ENCODE peak calls at places on chromosomes 2 and 18, in five cellular contexts. One of them, this sample, is unnamed.

GRCh38 chr2:227884511-227884947 is 13.1 kb downstream of the DAW1 start:
- DNase-seq in K562: peak
- DNase-seq in HEK293T: peak
- DNase-seq in HepG2: peak
- DNase-seq in SK-N-SH: peak
- DNase-seq in this sample: no peak

GRCh38 chr2:219453691-219454131 is 19.1 kb downstream of the SPEG start:
- DNase-seq in K562: no peak
- DNase-seq in HEK293T: no peak
- DNase-seq in HepG2: no peak
- DNase-seq in SK-N-SH: peak
- DNase-seq in this sample: no peak

GRCh38 chr2:175811966-175812365 is 190.1 kb downstream of the LNPK start:
- DNase-seq in K562: no peak
- DNase-seq in HEK293T: no peak
- DNase-seq in HepG2: no peak
- DNase-seq in SK-N-SH: no peak
- DNase-seq in this sample: no peak

GRCh38 chr18:67199993-67200617 is 316.4 kb downstream of the DSEL start:
- DNase-seq in K562: peak
- DNase-seq in HEK293T: peak
- DNase-seq in HepG2: peak
- DNase-seq in SK-N-SH: peak
- DNase-seq in this sample: peak

GRCh38 chr2:201420442-201421113 is 30.7 kb downstream of the TRAK2 start:
- DNase-seq in K562: no peak
- DNase-seq in HEK293T: no peak
- DNase-seq in HepG2: no peak
- DNase-seq in SK-N-SH: no peak
- DNase-seq in this sample: no peak

GRCh38 chr2:138373993-138374408 is 127.6 kb upstream of the SPOPL start:
- DNase-seq in K562: peak
- DNase-seq in HEK293T: peak
- DNase-seq in HepG2: peak
- DNase-seq in SK-N-SH: peak
- DNase-seq in this sample: peak

GRCh38 chr2:202429164-202429980 is 53.2 kb downstream of the BMPR2 start:
- DNase-seq in K562: no peak
- DNase-seq in HEK293T: no peak
- DNase-seq in HepG2: no peak
- DNase-seq in SK-N-SH: no peak
- DNase-seq in this sample: no peak

GRCh38 chr2:190334479-190335224 is 8.7 kb upstream of the INPP1 start:
- DNase-seq in K562: peak
- DNase-seq in HEK293T: no peak
- DNase-seq in HepG2: peak
- DNase-seq in SK-N-SH: no peak
- DNase-seq in this sample: no peak

GRCh38 chr2:177397501-177398289 is 5.1 kb downstream of the AGPS start:
- DNase-seq in K562: no peak
- DNase-seq in HEK293T: no peak
- DNase-seq in HepG2: peak
- DNase-seq in SK-N-SH: no peak
- DNase-seq in this sample: no peak

GRCh38 chr2:45260946-45261345 is 251.7 kb upstream of the SIX2 start:
- DNase-seq in K562: no peak
- DNase-seq in HEK293T: no peak
- DNase-seq in HepG2: no peak
- DNase-seq in SK-N-SH: no peak
- DNase-seq in this sample: no peak

GRCh38 chr2:60097298-60097697 is 456.2 kb downstream of the BCL11A start:
- DNase-seq in K562: no peak
- DNase-seq in HEK293T: no peak
- DNase-seq in HepG2: no peak
- DNase-seq in SK-N-SH: no peak
- DNase-seq in this sample: no peak

GRCh38 chr2:118046628-118047210 is 32.8 kb upstream of the CCDC93 start:
- DNase-seq in K562: peak
- DNase-seq in HEK293T: peak
- DNase-seq in HepG2: peak
- DNase-seq in SK-N-SH: peak
- DNase-seq in this sample: no peak

GRCh38 chr2:198309673-198310280 is 505.4 kb downstream of the PLCL1 start:
- DNase-seq in K562: peak
- DNase-seq in HEK293T: peak
- DNase-seq in HepG2: peak
- DNase-seq in SK-N-SH: peak
- DNase-seq in this sample: no peak

GRCh38 chr2:98479959-98480524 is 35.4 kb downstream of the INPP4A start:
- DNase-seq in K562: no peak
- DNase-seq in HEK293T: no peak
- DNase-seq in HepG2: no peak
- DNase-seq in SK-N-SH: peak
- DNase-seq in this sample: no peak

DNA sequence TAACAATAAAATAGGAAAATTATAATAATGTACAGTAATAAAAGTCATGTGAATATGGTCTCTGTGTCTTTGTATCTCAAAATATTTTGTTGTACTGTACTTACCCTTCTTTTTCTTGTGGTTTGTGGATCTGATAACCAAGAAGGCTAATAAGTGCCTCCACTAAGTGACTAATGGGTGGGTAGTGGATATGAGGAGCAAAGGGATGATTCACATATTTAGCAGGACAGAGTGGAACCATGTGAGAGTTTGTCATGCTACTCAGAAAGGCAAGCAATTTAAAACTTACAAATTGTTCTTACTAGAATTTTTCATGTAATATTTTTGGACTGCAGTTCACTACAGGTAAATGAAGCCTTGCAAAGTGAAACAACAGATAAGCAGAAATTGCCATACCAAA is 1241.2 kb upstream of the CDH2 start:
- DNase-seq in K562: no peak
- DNase-seq in HEK293T: no peak
- DNase-seq in HepG2: no peak
- DNase-seq in SK-N-SH: no peak
- DNase-seq in this sample: no peak
- TF ChIP-seq FOXM1 in K562: no peak
- TF ChIP-seq FOXM1 in HEK293T: no peak
- TF ChIP-seq FOXM1 in HepG2: no peak
- TF ChIP-seq FOXM1 in SK-N-SH: no peak
- TF ChIP-seq FOXM1 in this sample: no peak

GRCh38 chr2:2075866-2076265 is 255.2 kb downstream of the MYT1L start:
- DNase-seq in K562: no peak
- DNase-seq in HEK293T: no peak
- DNase-seq in HepG2: no peak
- DNase-seq in SK-N-SH: no peak
- DNase-seq in this sample: no peak
- TF ChIP-seq FOXM1 in K562: no peak
- TF ChIP-seq FOXM1 in HEK293T: no peak
- TF ChIP-seq FOXM1 in HepG2: no peak
- TF ChIP-seq FOXM1 in SK-N-SH: no peak
- TF ChIP-seq FOXM1 in this sample: no peak

GRCh38 chr2:127737892-127738291 is 36.6 kb downstream of the SFT2D3 start:
- DNase-seq in K562: no peak
- DNase-seq in HEK293T: no peak
- DNase-seq in HepG2: no peak
- DNase-seq in SK-N-SH: no peak
- DNase-seq in this sample: no peak
- TF ChIP-seq FOXM1 in K562: no peak
- TF ChIP-seq FOXM1 in HEK293T: no peak
- TF ChIP-seq FOXM1 in HepG2: no peak
- TF ChIP-seq FOXM1 in SK-N-SH: no peak
- TF ChIP-seq FOXM1 in this sample: no peak

DNA sequence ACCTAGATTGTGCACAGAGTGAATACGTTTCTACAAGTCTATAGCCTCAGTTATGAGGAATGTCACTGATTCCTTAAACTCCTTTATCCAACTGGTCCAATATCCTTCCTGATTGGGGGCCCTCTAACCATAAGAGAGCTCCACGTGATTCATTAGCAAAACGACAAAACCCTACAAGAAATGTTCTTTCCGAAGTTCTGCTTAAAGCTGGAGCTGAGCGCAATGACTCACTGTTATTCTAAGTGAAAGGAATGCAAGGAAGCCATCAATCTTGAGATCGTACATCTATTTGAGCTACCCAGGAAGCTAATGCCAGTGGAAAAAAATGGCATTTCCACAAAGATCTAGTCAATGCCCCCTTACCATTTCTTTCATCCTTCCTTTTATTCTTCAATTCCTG is 354.9 kb upstream of the CDH20 start:
- DNase-seq in K562: no peak
- DNase-seq in HEK293T: no peak
- DNase-seq in HepG2: no peak
- DNase-seq in SK-N-SH: no peak
- DNase-seq in this sample: no peak
- TF ChIP-seq FOXM1 in K562: no peak
- TF ChIP-seq FOXM1 in HEK293T: no peak
- TF ChIP-seq FOXM1 in HepG2: no peak
- TF ChIP-seq FOXM1 in SK-N-SH: no peak
- TF ChIP-seq FOXM1 in this sample: no peak

DNA sequence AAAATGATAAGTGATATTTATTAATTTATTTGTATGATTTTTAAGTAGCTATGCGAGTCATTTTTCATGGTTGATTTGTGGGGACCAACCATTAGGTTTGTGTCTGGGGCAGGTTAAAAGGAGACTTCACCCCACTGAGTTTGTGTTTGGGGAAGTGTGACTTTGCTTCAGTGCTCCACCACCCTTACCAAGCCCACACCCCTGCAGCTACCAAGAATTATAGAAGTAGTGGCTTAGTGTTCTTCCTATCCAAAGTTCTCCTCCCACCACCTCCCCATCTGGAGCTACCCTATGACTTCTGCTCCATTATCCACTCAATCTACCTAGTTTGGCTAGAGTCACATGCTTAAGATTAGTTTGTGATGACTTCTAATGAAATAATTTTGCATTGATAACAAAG is 182.1 kb upstream of the ZEB2 start:
- DNase-seq in K562: no peak
- DNase-seq in HEK293T: no peak
- DNase-seq in HepG2: no peak
- DNase-seq in SK-N-SH: no peak
- DNase-seq in this sample: no peak
- TF ChIP-seq FOXM1 in K562: no peak
- TF ChIP-seq FOXM1 in HEK293T: no peak
- TF ChIP-seq FOXM1 in HepG2: no peak
- TF ChIP-seq FOXM1 in SK-N-SH: no peak
- TF ChIP-seq FOXM1 in this sample: no peak

GRCh38 chr2:46887028-46887885 is 28.3 kb downstream of the MCFD2 start:
- DNase-seq in K562: no peak
- DNase-seq in HEK293T: no peak
- DNase-seq in HepG2: no peak
- DNase-seq in SK-N-SH: no peak
- DNase-seq in this sample: no peak
- TF ChIP-seq FOXM1 in K562: no peak
- TF ChIP-seq FOXM1 in HEK293T: no peak
- TF ChIP-seq FOXM1 in HepG2: no peak
- TF ChIP-seq FOXM1 in SK-N-SH: no peak
- TF ChIP-seq FOXM1 in this sample: no peak